ENCODE peak calls at places on chromosomes 6 and 20, in ten cellular contexts. One of them, this sample, is unnamed.

GRCh38 chr6:169454204-169454871 is 200.7 kb upstream of the THBS2 start:
- DNase-seq in CD8-positive, alpha-beta memory T cell: no peak
- DNase-seq in heart right ventricle: no peak
- DNase-seq in nephron progenitor cell: no peak
- DNase-seq in NCI-H2107: no peak
- DNase-seq in SW 1271: no peak
- DNase-seq in sciatic nerve: no peak
- DNase-seq in neural crest cell: no peak
- DNase-seq in heart left ventricle: no peak
- DNase-seq in PC-3: no peak
- DNase-seq in this sample: peak; percentile 91

GRCh38 chr6:47288245-47289090 is 21.2 kb downstream of the TNFRSF21 start:
- DNase-seq in NCI-H2107: no peak
- DNase-seq in PC-3: no peak
- DNase-seq in sciatic nerve: no peak
- DNase-seq in heart right ventricle: no peak
- DNase-seq in neural crest cell: no peak
- DNase-seq in heart left ventricle: no peak
- DNase-seq in CD8-positive, alpha-beta memory T cell: no peak
- DNase-seq in nephron progenitor cell: peak; percentile 22
- DNase-seq in SW 1271: no peak
- DNase-seq in this sample: no peak

GRCh38 chr6:114096553-114097172 is 125.7 kb upstream of the HDAC2 start:
- DNase-seq in SW 1271: peak; percentile 43
- DNase-seq in NCI-H2107: peak; percentile 21
- DNase-seq in heart left ventricle: no peak
- DNase-seq in heart right ventricle: no peak
- DNase-seq in PC-3: peak; percentile 52
- DNase-seq in sciatic nerve: no peak
- DNase-seq in neural crest cell: no peak
- DNase-seq in nephron progenitor cell: peak; percentile 12
- DNase-seq in CD8-positive, alpha-beta memory T cell: no peak
- DNase-seq in this sample: peak; percentile 18

GRCh38 chr6:125310994-125311649 is 9.4 kb upstream of the HDDC2 start:
- DNase-seq in heart left ventricle: no peak
- DNase-seq in sciatic nerve: no peak
- DNase-seq in heart right ventricle: no peak
- DNase-seq in nephron progenitor cell: peak; percentile 26
- DNase-seq in NCI-H2107: peak; percentile 15
- DNase-seq in neural crest cell: peak; percentile 16
- DNase-seq in PC-3: peak; percentile 70
- DNase-seq in SW 1271: peak; percentile 65
- DNase-seq in CD8-positive, alpha-beta memory T cell: no peak
- DNase-seq in this sample: peak; percentile 63

GRCh38 chr6:44058617-44059358 is 68.5 kb downstream of the MRPL14 start:
- DNase-seq in SW 1271: no peak
- DNase-seq in NCI-H2107: no peak
- DNase-seq in heart right ventricle: peak; percentile 63
- DNase-seq in CD8-positive, alpha-beta memory T cell: no peak
- DNase-seq in PC-3: peak; percentile 98
- DNase-seq in heart left ventricle: peak; percentile 85
- DNase-seq in sciatic nerve: peak; percentile 80
- DNase-seq in neural crest cell: no peak
- DNase-seq in nephron progenitor cell: no peak
- DNase-seq in this sample: peak; percentile 100

GRCh38 chr20:24627291-24627690 is 157.9 kb downstream of the SYNDIG1 start:
- DNase-seq in heart left ventricle: no peak
- DNase-seq in nephron progenitor cell: no peak
- DNase-seq in SW 1271: no peak
- DNase-seq in CD8-positive, alpha-beta memory T cell: no peak
- DNase-seq in sciatic nerve: no peak
- DNase-seq in neural crest cell: no peak
- DNase-seq in NCI-H2107: no peak
- DNase-seq in PC-3: no peak
- DNase-seq in heart right ventricle: no peak
- DNase-seq in this sample: no peak

GRCh38 chr20:64242797-64243475 is 12.6 kb upstream of the PCMTD2 start:
- DNase-seq in heart right ventricle: no peak
- DNase-seq in sciatic nerve: peak; percentile 21
- DNase-seq in NCI-H2107: no peak
- DNase-seq in nephron progenitor cell: no peak
- DNase-seq in SW 1271: no peak
- DNase-seq in CD8-positive, alpha-beta memory T cell: no peak
- DNase-seq in heart left ventricle: peak; percentile 12
- DNase-seq in neural crest cell: no peak
- DNase-seq in PC-3: no peak
- DNase-seq in this sample: no peak

GRCh38 chr6:115545410-115545986 is 515.2 kb downstream of the FRK start:
- DNase-seq in nephron progenitor cell: peak; percentile 40
- DNase-seq in neural crest cell: peak; percentile 24
- DNase-seq in SW 1271: peak; percentile 11
- DNase-seq in CD8-positive, alpha-beta memory T cell: no peak
- DNase-seq in sciatic nerve: no peak
- DNase-seq in heart right ventricle: peak; percentile 16
- DNase-seq in PC-3: peak; percentile 42
- DNase-seq in NCI-H2107: no peak
- DNase-seq in heart left ventricle: peak; percentile 44
- DNase-seq in this sample: no peak

GRCh38 chr20:1299522-1299921 is 29.4 kb downstream of the SDCBP2 start:
- DNase-seq in SW 1271: no peak
- DNase-seq in nephron progenitor cell: no peak
- DNase-seq in NCI-H2107: no peak
- DNase-seq in PC-3: peak; percentile 32
- DNase-seq in neural crest cell: no peak
- DNase-seq in heart right ventricle: no peak
- DNase-seq in sciatic nerve: no peak
- DNase-seq in heart left ventricle: no peak
- DNase-seq in CD8-positive, alpha-beta memory T cell: no peak
- DNase-seq in this sample: no peak

GRCh38 chr6:119243657-119244056 is 105.9 kb downstream of the MAN1A1 start:
- DNase-seq in heart right ventricle: no peak
- DNase-seq in SW 1271: no peak
- DNase-seq in PC-3: no peak
- DNase-seq in neural crest cell: no peak
- DNase-seq in NCI-H2107: no peak
- DNase-seq in nephron progenitor cell: no peak
- DNase-seq in sciatic nerve: no peak
- DNase-seq in heart left ventricle: no peak
- DNase-seq in CD8-positive, alpha-beta memory T cell: no peak
- DNase-seq in this sample: no peak

GRCh38 chr20:18466574-18466893 is 296 bp downstream of the DZANK1 start:
- DNase-seq in CD8-positive, alpha-beta memory T cell: no peak
- DNase-seq in heart left ventricle: no peak
- DNase-seq in SW 1271: peak; percentile 91
- DNase-seq in heart right ventricle: no peak
- DNase-seq in neural crest cell: no peak
- DNase-seq in sciatic nerve: no peak
- DNase-seq in nephron progenitor cell: no peak
- DNase-seq in NCI-H2107: no peak
- DNase-seq in PC-3: no peak
- DNase-seq in this sample: no peak

GRCh38 chr6:25006565-25007001 is 70.8 kb upstream of the RIPOR2 start:
- DNase-seq in PC-3: peak; percentile 46
- DNase-seq in neural crest cell: no peak
- DNase-seq in SW 1271: no peak
- DNase-seq in sciatic nerve: no peak
- DNase-seq in nephron progenitor cell: no peak
- DNase-seq in NCI-H2107: no peak
- DNase-seq in heart left ventricle: no peak
- DNase-seq in heart right ventricle: no peak
- DNase-seq in CD8-positive, alpha-beta memory T cell: peak; percentile 25
- DNase-seq in this sample: peak; percentile 90

GRCh38 chr6:105759946-105760345 is 326.2 kb upstream of the PRDM1 start:
- DNase-seq in heart right ventricle: no peak
- DNase-seq in sciatic nerve: no peak
- DNase-seq in heart left ventricle: no peak
- DNase-seq in PC-3: peak; percentile 16
- DNase-seq in SW 1271: no peak
- DNase-seq in CD8-positive, alpha-beta memory T cell: no peak
- DNase-seq in neural crest cell: no peak
- DNase-seq in NCI-H2107: no peak
- DNase-seq in nephron progenitor cell: no peak
- DNase-seq in this sample: peak; percentile 46

GRCh38 chr20:36098364-36098763 is 56.2 kb upstream of the EPB41L1 start:
- DNase-seq in heart left ventricle: no peak
- DNase-seq in sciatic nerve: no peak
- DNase-seq in neural crest cell: no peak
- DNase-seq in PC-3: no peak
- DNase-seq in heart right ventricle: no peak
- DNase-seq in nephron progenitor cell: no peak
- DNase-seq in CD8-positive, alpha-beta memory T cell: no peak
- DNase-seq in NCI-H2107: no peak
- DNase-seq in SW 1271: no peak
- DNase-seq in this sample: peak; percentile 73

GRCh38 chr6:159831373-159831679 is 31.2 kb downstream of the PNLDC1 start:
- DNase-seq in neural crest cell: no peak
- DNase-seq in sciatic nerve: no peak
- DNase-seq in nephron progenitor cell: no peak
- DNase-seq in SW 1271: no peak
- DNase-seq in CD8-positive, alpha-beta memory T cell: no peak
- DNase-seq in heart right ventricle: no peak
- DNase-seq in heart left ventricle: no peak
- DNase-seq in PC-3: no peak
- DNase-seq in NCI-H2107: no peak
- DNase-seq in this sample: no peak

GRCh38 chr6:42030585-42031506 is 19.5 kb upstream of the TAF8 start:
- DNase-seq in PC-3: no peak
- DNase-seq in SW 1271: no peak
- DNase-seq in neural crest cell: no peak
- DNase-seq in NCI-H2107: no peak
- DNase-seq in nephron progenitor cell: no peak
- DNase-seq in sciatic nerve: no peak
- DNase-seq in heart right ventricle: peak; percentile 46
- DNase-seq in CD8-positive, alpha-beta memory T cell: no peak
- DNase-seq in heart left ventricle: peak; percentile 76
- DNase-seq in this sample: peak; percentile 86

GRCh38 chr6:80454197-80454596 is 347.7 kb downstream of the BCKDHB start:
- DNase-seq in heart left ventricle: no peak
- DNase-seq in CD8-positive, alpha-beta memory T cell: peak; percentile 2
- DNase-seq in PC-3: peak; percentile 88
- DNase-seq in heart right ventricle: no peak
- DNase-seq in NCI-H2107: no peak
- DNase-seq in neural crest cell: no peak
- DNase-seq in SW 1271: no peak
- DNase-seq in sciatic nerve: no peak
- DNase-seq in nephron progenitor cell: no peak
- DNase-seq in this sample: peak; percentile 93

GRCh38 chr20:60481051-60481741 is 523.0 kb downstream of the CDH26 start:
- DNase-seq in nephron progenitor cell: no peak
- DNase-seq in NCI-H2107: no peak
- DNase-seq in neural crest cell: no peak
- DNase-seq in heart left ventricle: no peak
- DNase-seq in sciatic nerve: no peak
- DNase-seq in CD8-positive, alpha-beta memory T cell: no peak
- DNase-seq in PC-3: no peak
- DNase-seq in SW 1271: no peak
- DNase-seq in heart right ventricle: peak; percentile 50
- DNase-seq in this sample: no peak

GRCh38 chr6:104940881-104941693 is 15.8 kb upstream of the LIN28B start:
- DNase-seq in PC-3: peak; percentile 16
- DNase-seq in NCI-H2107: no peak
- DNase-seq in SW 1271: no peak
- DNase-seq in neural crest cell: peak; percentile 82
- DNase-seq in sciatic nerve: no peak
- DNase-seq in nephron progenitor cell: peak; percentile 85
- DNase-seq in CD8-positive, alpha-beta memory T cell: no peak
- DNase-seq in heart left ventricle: no peak
- DNase-seq in heart right ventricle: peak; percentile 40
- DNase-seq in this sample: peak; percentile 22